ENCODE peak calls at places on chromosome 22, in five cellular contexts. M is NCI-H774, N is A172, Q is T-helper 9 cell, H is T1000. F is an unnamed sample.
A peak's percentile ranks its signal among the peaks of the same experiment; 100 is the strongest.

GRCh38 chr22:39240841-39241631 is 3.7 kb downstream of the PDGFB start:
- DNase-seq in N (no peak), M (no peak), Q (no peak), H (no peak), F (no peak)

GRCh38 chr22:30864441-30865420 is 103.8 kb downstream of the MORC2 start:
- DNase-seq in H (no peak), N (no peak), Q (no peak), M (no peak), F (no peak)

GRCh38 chr22:46075764-46076531 is 74.4 kb upstream of the PPARA start:
- DNase-seq in M (no peak), H (no peak), N (no peak), Q (no peak), F (no peak)

GRCh38 chr22:23248583-23248982 is 68.3 kb downstream of the BCR start:
- DNase-seq in H (no peak), N (no peak), Q (no peak), M (peak; percentile 31), F (no peak)

GRCh38 chr22:23591203-23591791 is 11.2 kb upstream of the IGLL1 start:
- DNase-seq in H (no peak), M (no peak), N (peak; percentile 24), Q (peak; percentile 43), F (peak; percentile 80)

GRCh38 chr22:20509344-20510047 is 2.1 kb downstream of the MED15 start:
- DNase-seq in Q (peak; percentile 28), N (peak; percentile 89), M (no peak), H (peak; percentile 58), F (no peak)

GRCh38 chr22:36617694-36618522 is 85.6 kb downstream of the CACNG2 start:
- DNase-seq in N (no peak), Q (no peak), H (no peak), M (no peak), F (no peak)

GRCh38 chr22:46897246-46897623 is 134.8 kb downstream of the TBC1D22A start:
- DNase-seq in Q (no peak), M (no peak), N (peak; percentile 18), H (no peak), F (no peak)

GRCh38 chr22:49004484-49005399 is 822.9 kb downstream of the BRD1 start:
- DNase-seq in Q (no peak), N (no peak), M (no peak), H (no peak), F (no peak)

GRCh38 chr22:16959345-16959930 is 48.6 kb downstream of the GAB4 start:
- DNase-seq in H (no peak), M (no peak), Q (no peak), N (no peak), F (no peak)

GRCh38 chr22:30015229-30015797 is 65.0 kb upstream of the HORMAD2 start:
- DNase-seq in Q (no peak), H (no peak), M (no peak), N (peak; percentile 1), F (no peak)

GRCh38 chr22:25172153-25172552 is 27.5 kb upstream of the CRYBB3 start:
- DNase-seq in M (no peak), N (no peak), Q (peak; percentile 8), H (no peak), F (peak; percentile 63)

GRCh38 chr22:50469377-50470305 is 5.2 kb downstream of the SBF1 start:
- DNase-seq in N (peak; percentile 86), M (no peak), H (no peak), Q (peak; percentile 96), F (peak; percentile 38)

GRCh38 chr22:29095459-29095858 is 22.6 kb downstream of the KREMEN1 start:
- DNase-seq in M (no peak), N (no peak), H (no peak), Q (no peak), F (no peak)

GRCh38 chr22:50188356-50188755 is 2.6 kb downstream of the TRABD start:
- DNase-seq in N (no peak), M (no peak), H (no peak), Q (no peak), F (no peak)

GRCh38 chr22:19535001-19535400 is 10.8 kb upstream of the CLDN5 start:
- DNase-seq in M (no peak), N (no peak), H (no peak), Q (no peak), F (no peak)

GRCh38 chr22:27719535-27720227 is 81.9 kb downstream of the MN1 start:
- DNase-seq in N (peak; percentile 48), H (no peak), Q (no peak), M (no peak), F (peak; percentile 46)

GRCh38 chr22:20065896-20066616 is 14.0 kb upstream of the DGCR8 start:
- DNase-seq in M (no peak), N (no peak), Q (no peak), H (no peak), F (no peak)

GRCh38 chr22:23684051-23684450 is 6.8 kb upstream of the RGL4 start:
- DNase-seq in Q (no peak), M (no peak), H (no peak), N (no peak), F (no peak)

GRCh38 chr22:19855504-19856409 is 1.1 kb upstream of the GNB1L start:
- DNase-seq in N (peak; percentile 43), M (peak; percentile 43), H (no peak), Q (peak; percentile 36), F (peak; percentile 60)

GRCh38 chr22:36332623-36333331 is 55.0 kb downstream of the MYH9 start:
- DNase-seq in M (no peak), N (peak; percentile 87), Q (peak; percentile 42), H (no peak), F (no peak)

GRCh38 chr22:30704978-30705377 is 10.3 kb downstream of the OSBP2 start:
- DNase-seq in M (no peak), Q (no peak), N (no peak), H (no peak), F (no peak)

F was measured in head of caudate nucleus.